ENCODE peak calls at places on chromosomes 13 and 19, in six cellular contexts. V is T-helper 1 cell; A is NCI-H1694 treated with DMSO at 0.1 percent for 48 hours; U is T-helper 9 cell; P is fibroblast of the conjunctiva; Q is activated T-cell treated with anti-CD3 and anti-CD28 coated beads, Interleukin-2, amount 50 U/mL, for 72 hours. C is an unnamed sample.
A peak's percentile ranks its signal among the peaks of the same experiment; 100 is the strongest.

GRCh38 chr19:50497030-50497420 is 14.0 kb downstream of the JOSD2 start:
- DNase-seq in V (no peak), A (no peak), U (no peak), P (no peak), Q (no peak), C (peak; percentile 75)

GRCh38 chr13:79647518-79647917 is 166.6 kb downstream of the NDFIP2 start:
- DNase-seq in V (no peak), A (peak; percentile 46), U (no peak), P (no peak), Q (no peak), C (no peak)

GRCh38 chr19:11480927-11481776 is at the start of gene ELAVL3:
- DNase-seq in V (no peak), A (peak; percentile 7), U (no peak), P (no peak), Q (no peak), C (peak; percentile 70)

GRCh38 chr13:51453308-51453958 is 597 bp upstream of the INTS6 start:
- DNase-seq in V (peak; percentile 83), A (peak; percentile 62), U (peak; percentile 69), P (no peak), Q (peak; percentile 86), C (peak; percentile 72)

GRCh38 chr13:52652980-52653303 is 306 bp downstream of the SUGT1 start:
- DNase-seq in V (no peak), A (no peak), U (no peak), P (peak; percentile 3), Q (no peak), C (no peak)

GRCh38 chr19:56191711-56192110 is 5.9 kb downstream of the ZSCAN5B start:
- DNase-seq in V (no peak), A (no peak), U (no peak), P (no peak), Q (no peak), C (no peak)

GRCh38 chr13:64274481-64275217 is 2859.0 kb upstream of the PCDH20 start:
- DNase-seq in V (no peak), A (no peak), U (no peak), P (no peak), Q (no peak), C (no peak)

GRCh38 chr19:14048439-14049153 is 13.3 kb downstream of the PALM3 start:
- DNase-seq in V (peak; percentile 54), A (no peak), U (peak; percentile 76), P (no peak), Q (peak; percentile 81), C (no peak)

GRCh38 chr13:45678282-45678681 is 23.8 kb upstream of the CBY2 start:
- DNase-seq in V (no peak), A (no peak), U (no peak), P (no peak), Q (no peak), C (no peak)

GRCh38 chr19:29878973-29879654 is 62.9 kb upstream of the URI1 start:
- DNase-seq in V (no peak), A (no peak), U (no peak), P (no peak), Q (no peak), C (no peak)

GRCh38 chr13:30510811-30511371 is 45.2 kb upstream of the HMGB1 start:
- DNase-seq in V (no peak), A (no peak), U (no peak), P (no peak), Q (no peak), C (no peak)

GRCh38 chr13:99501952-99502310 is 659 bp downstream of the TM9SF2 start:
- DNase-seq in V (peak; percentile 34), A (no peak), U (peak; percentile 9), P (no peak), Q (peak; percentile 31), C (peak; percentile 82)

GRCh38 chr19:5001547-5002131 is 32.7 kb downstream of the KDM4B start:
- DNase-seq in V (no peak), A (peak; percentile 4), U (peak; percentile 22), P (peak; percentile 68), Q (peak; percentile 33), C (no peak)

GRCh38 chr19:18576383-18576782 is 4.7 kb downstream of the UBA52 start:
- DNase-seq in V (no peak), A (no peak), U (no peak), P (no peak), Q (no peak), C (no peak)

GRCh38 chr13:105083986-105084385 is 1451.5 kb downstream of the EFNB2 start:
- DNase-seq in V (no peak), A (peak; percentile 38), U (no peak), P (no peak), Q (no peak), C (no peak)